ENCODE peak calls at places on chromosomes 4 and X, in four cellular contexts. X is neural crest cell; Z is activated T-cell treated with anti-CD3 and anti-CD28 coated beads, Interleukin-2, amount 50 U/mL, for 24 hours; P is fibroblast of pulmonary artery. R is an unnamed sample.

GRCh38 chr4:74640111-74640903 is 154.0 kb downstream of the BTC start:
- DNase-seq in P (peak), Z (no peak), X (no peak), R (no peak)

GRCh38 chr4:152382057-152382785 is 153.7 kb downstream of the FBXW7 start:
- DNase-seq in P (peak), Z (no peak), X (no peak), R (peak)

GRCh38 chrX:118286066-118286758 is 59.7 kb upstream of the WDR44 start:
- DNase-seq in X (no peak), P (peak), Z (no peak), R (peak)

GRCh38 chr4:46432923-46433322 is 43.0 kb upstream of the GABRA2 start:
- DNase-seq in X (no peak), P (peak), Z (no peak), R (no peak)

GRCh38 chrX:17635231-17635630 is 102.1 kb upstream of the SCML1 start:
- DNase-seq in X (peak), Z (no peak), P (peak), R (no peak)

GRCh38 chr4:90028460-90028859 is 98.7 kb upstream of the CCSER1 start:
- DNase-seq in P (no peak), Z (no peak), X (no peak), R (no peak)

GRCh38 chr4:81405900-81406401 is 65.8 kb downstream of the RASGEF1B start:
- DNase-seq in P (peak), Z (no peak), X (peak), R (peak)

GRCh38 chrX:40402771-40403533 is 177.8 kb upstream of the ATP6AP2 start:
- DNase-seq in P (peak), Z (no peak), X (no peak), R (no peak)

GRCh38 chr4:67542076-67542475 is 3.2 kb downstream of the CENPC start:
- DNase-seq in X (no peak), P (no peak), Z (no peak), R (no peak)

GRCh38 chrX:55008571-55009358 is 8.6 kb downstream of the APEX2 start:
- DNase-seq in Z (no peak), P (peak), X (no peak), R (peak)

GRCh38 chrX:34915463-34916225 is 27.0 kb upstream of the FAM47B start:
- DNase-seq in Z (no peak), X (no peak), P (no peak), R (peak)

GRCh38 chrX:1423215-1423614 is 29.5 kb downstream of the ASMTL start:
- DNase-seq in Z (peak), P (no peak), X (no peak), R (no peak)

GRCh38 chr4:15385928-15386327 is 41.9 kb upstream of the C1QTNF7 start:
- DNase-seq in X (no peak), Z (no peak), P (no peak), R (no peak)

GRCh38 chr4:21242163-21242562 is 541.9 kb downstream of the PACRGL start:
- DNase-seq in Z (no peak), P (no peak), X (no peak), R (no peak)

GRCh38 chr4:67581208-67581857 is 22.8 kb downstream of the STAP1 start:
- DNase-seq in P (no peak), X (no peak), Z (no peak), R (no peak)

GRCh38 chrX:100747090-100747489 is 15.2 kb upstream of the SYTL4 start:
- DNase-seq in P (no peak), Z (no peak), X (no peak), R (peak)

GRCh38 chrX:10296581-10296980 is 139.8 kb downstream of the CLCN4 start:
- DNase-seq in P (peak), X (no peak), Z (no peak), R (no peak)

GRCh38 chrX:31854716-31855115 is 782.9 kb upstream of the FTHL17 start:
- DNase-seq in X (no peak), Z (no peak), P (no peak), R (no peak)

GRCh38 chrX:71000139-71000538 is 68.0 kb downstream of the SNX12 start:
- DNase-seq in Z (no peak), X (no peak), P (no peak), R (peak)

R was measured in OCI-M1.